ENCODE peak calls at places on chromosomes 4 and X, in six cellular contexts. M is mammary epithelial cell, T is IMR-90, Y is neuronal stem cell, U is GM23248, R is PC-3. I is an unnamed sample.
A peak's percentile ranks its signal among the peaks of the same experiment; 100 is the strongest.

GRCh38 chrX:108297290-108297689 is 140.9 kb downstream of the COL4A6 start:
- DNase-seq in M (no peak), T (no peak), Y (no peak), U (no peak), R (peak; percentile 16), I (no peak)

GRCh38 chr4:119746951-119747350 is 118.3 kb upstream of the PDE5A start:
- DNase-seq in T (peak; percentile 53), U (peak; percentile 88), Y (no peak), M (no peak), R (no peak), I (no peak)

GRCh38 chrX:2705036-2705435 is 13.9 kb downstream of the CD99 start:
- DNase-seq in U (peak; percentile 51), M (no peak), T (no peak), R (no peak), Y (no peak), I (no peak)

GRCh38 chr4:149522031-149522430 is 293.6 kb downstream of the IQCM start:
- DNase-seq in M (no peak), R (no peak), U (no peak), T (no peak), Y (no peak), I (no peak)

GRCh38 chr4:73872331-73873108 is 3.3 kb downstream of the CXCL1 start:
- DNase-seq in R (peak; percentile 35), T (no peak), Y (no peak), M (no peak), U (no peak), I (no peak)

GRCh38 chr4:182124359-182124758 is 118.8 kb upstream of the TENM3 start:
- DNase-seq in T (no peak), Y (no peak), R (no peak), M (peak; percentile 33), U (no peak), I (no peak)

GRCh38 chr4:56907489-56908205 is at the start of gene REST:
- DNase-seq in R (peak; percentile 79), M (peak; percentile 55), T (peak; percentile 52), Y (peak; percentile 83), U (peak; percentile 90), I (peak; percentile 93)

GRCh38 chr4:6199344-6199921 is 916 bp downstream of the JAKMIP1 start:
- DNase-seq in M (peak; percentile 17), U (no peak), T (no peak), R (no peak), Y (no peak), I (peak; percentile 18)

GRCh38 chr4:60948008-60948407 is 252.1 kb upstream of the ADGRL3 start:
- DNase-seq in T (peak; percentile 26), U (no peak), Y (no peak), M (peak; percentile 50), R (peak; percentile 74), I (no peak)

GRCh38 chr4:7398104-7398423 is 36.7 kb downstream of the PSAPL1 start:
- DNase-seq in T (peak; percentile 59), Y (no peak), U (no peak), M (peak; percentile 83), R (peak; percentile 61), I (peak; percentile 74)

GRCh38 chrX:57104406-57104805 is 16.9 kb downstream of the SPIN2B start:
- DNase-seq in Y (no peak), T (no peak), M (no peak), U (no peak), R (no peak), I (no peak)

GRCh38 chr4:168907119-168907698 is 102.8 kb downstream of the CBR4 start:
- DNase-seq in M (no peak), T (peak; percentile 43), Y (no peak), U (peak; percentile 40), R (no peak), I (no peak)

GRCh38 chr4:145076473-145076855 is 21.5 kb downstream of the ANAPC10 start:
- DNase-seq in T (peak; percentile 10), M (no peak), R (no peak), Y (no peak), U (no peak), I (no peak)

GRCh38 chr4:24657768-24658617 is 73.6 kb upstream of the DHX15 start:
- DNase-seq in U (peak; percentile 69), R (peak; percentile 94), M (peak; percentile 99), T (peak; percentile 52), Y (no peak), I (peak; percentile 25)

GRCh38 chrX:150546711-150547153 is 21.7 kb upstream of the MTM1 start:
- DNase-seq in R (no peak), M (no peak), U (peak; percentile 8), T (no peak), Y (no peak), I (peak; percentile 17)

GRCh38 chr4:5887361-5888221 is 5.3 kb downstream of the CRMP1 start:
- DNase-seq in R (no peak), T (no peak), U (no peak), M (no peak), Y (no peak), I (peak; percentile 49)

GRCh38 chrX:131734621-131735020 is 190.7 kb downstream of the OR13H1 start:
- DNase-seq in U (no peak), R (no peak), M (peak; percentile 36), Y (no peak), T (peak; percentile 81), I (no peak)

GRCh38 chrX:138711399-138712347 is at the start of gene FGF13:
- DNase-seq in T (no peak), Y (peak; percentile 48), M (no peak), U (peak; percentile 44), R (peak; percentile 34), I (peak; percentile 55)

GRCh38 chr4:38669233-38669632 is 5.2 kb downstream of the KLF3 start:
- DNase-seq in Y (no peak), M (no peak), U (peak; percentile 38), T (no peak), R (no peak), I (no peak)

GRCh38 chrX:16975233-16975632 is 28.8 kb downstream of the REPS2 start:
- DNase-seq in T (no peak), M (no peak), Y (no peak), U (no peak), R (no peak), I (no peak)

GRCh38 chr4:3227878-3228675 is 20.9 kb upstream of the MSANTD1 start:
- DNase-seq in T (peak; percentile 21), U (peak; percentile 32), M (no peak), Y (no peak), R (no peak), I (no peak)

GRCh38 chr4:127140306-127140705 is 492.5 kb upstream of the INTU start:
- DNase-seq in M (peak; percentile 20), U (peak; percentile 45), Y (no peak), T (peak; percentile 60), R (peak; percentile 41), I (no peak)

GRCh38 chr4:101958547-101958946 is 168.0 kb downstream of the BANK1 start:
- DNase-seq in Y (no peak), R (no peak), T (no peak), M (no peak), U (no peak), I (no peak)

GRCh38 chr4:63459329-63459728 is 949.9 kb downstream of the TECRL start:
- DNase-seq in U (no peak), T (no peak), R (no peak), M (no peak), Y (no peak), I (no peak)

DNA sequence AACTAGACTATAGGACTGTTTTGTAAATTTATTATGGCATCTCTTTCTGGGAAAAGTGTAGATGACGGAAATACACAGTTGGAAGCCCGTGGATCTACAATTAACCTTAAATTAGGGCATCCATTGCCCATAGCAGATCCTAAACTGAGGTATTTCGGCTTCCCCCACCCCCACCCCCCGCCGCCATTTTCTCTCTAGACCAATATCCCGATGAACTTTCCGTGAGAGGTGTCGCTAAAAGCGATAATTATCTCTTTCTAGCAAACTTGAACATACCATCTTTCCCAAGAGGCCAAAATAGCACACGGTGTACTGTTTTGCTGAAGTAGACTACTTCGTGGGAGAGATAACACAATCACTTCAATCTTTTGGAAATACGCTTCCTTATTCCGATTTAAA is 584 bp downstream of the KLHL15 start:
- DNase-seq in Y (no peak), T (no peak), M (no peak), U (peak; percentile 38), R (no peak), I (peak; percentile 41)
- H2AFZ ChIP-seq in Y (peak overlapping the region; percentile 63), T (no peak overlapping the region), M (peak overlapping the region; percentile 66), U (peak overlapping the region; percentile 76), R (peak overlapping the region; percentile 77), I (peak overlapping the region; percentile 55)

GRCh38 chr4:164948943-164949342 is 28.5 kb downstream of the TRIM61 start:
- DNase-seq in R (no peak), Y (no peak), M (no peak), T (no peak), U (no peak), I (no peak)

GRCh38 chr4:164937576-164938270 is 39.7 kb downstream of the TRIM61 start:
- DNase-seq in Y (no peak), U (peak; percentile 79), T (peak; percentile 18), R (no peak), M (no peak), I (peak; percentile 61)

GRCh38 chr4:164946810-164947209 is 30.6 kb downstream of the TRIM61 start:
- DNase-seq in M (no peak), U (no peak), R (no peak), T (no peak), Y (no peak), I (no peak)

GRCh38 chr4:164945146-164945545 is 32.3 kb downstream of the TRIM61 start:
- DNase-seq in T (no peak), Y (no peak), U (no peak), R (no peak), M (no peak), I (no peak)

DNA sequence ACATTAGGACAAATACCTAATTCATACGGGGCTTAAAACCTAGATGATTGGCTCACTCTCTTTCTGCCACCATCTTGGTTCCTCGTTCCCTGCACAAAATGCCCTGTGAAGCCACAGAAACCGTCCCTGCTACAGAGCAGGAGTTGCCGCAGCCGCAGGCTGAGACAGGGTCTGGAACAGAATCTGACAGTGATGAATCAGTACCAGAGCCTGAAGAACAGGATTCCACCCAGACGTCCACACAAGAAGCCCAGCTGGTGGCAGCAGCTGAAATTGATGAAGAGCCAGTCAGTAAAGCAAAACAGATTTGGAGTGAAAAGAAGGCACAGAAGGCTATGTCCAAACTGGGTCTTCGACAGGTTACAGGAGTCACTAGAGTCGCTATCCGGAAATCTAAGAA is 34.3 kb downstream of the TRIM61 start:
- DNase-seq in R (no peak), Y (no peak), M (no peak), U (no peak), T (no peak), I (no peak)
- H3K4me3 ChIP-seq in R (no peak overlapping the region), Y (no peak overlapping the region), M (no peak overlapping the region), U (no peak overlapping the region), T (no peak overlapping the region), I (no peak overlapping the region)

GRCh38 chr4:65392488-65392887 is 277.8 kb downstream of the EPHA5 start:
- DNase-seq in Y (no peak), U (no peak), R (peak; percentile 30), M (no peak), T (no peak), I (no peak)

GRCh38 chr4:65391814-65392213 is 278.5 kb downstream of the EPHA5 start:
- DNase-seq in M (no peak), Y (no peak), T (no peak), R (no peak), U (no peak), I (no peak)

GRCh38 chr4:65391382-65391781 is 278.9 kb downstream of the EPHA5 start:
- DNase-seq in Y (no peak), U (no peak), T (no peak), M (no peak), R (no peak), I (no peak)

GRCh38 chr4:65393078-65393477 is 277.2 kb downstream of the EPHA5 start:
- DNase-seq in R (no peak), T (no peak), M (no peak), U (no peak), Y (no peak), I (no peak)
- H2AFZ ChIP-seq in R (no peak overlapping the region), T (no peak overlapping the region), M (no peak overlapping the region), U (no peak overlapping the region), Y (no peak overlapping the region), I (no peak overlapping the region)

GRCh38 chr4:112147697-112148096 is 2.4 kb downstream of the FAM241A start:
- DNase-seq in R (no peak), U (peak; percentile 70), M (no peak), T (no peak), Y (no peak), I (no peak)
- H3K4me3 ChIP-seq in R (no peak overlapping the region), U (peak overlapping the region; percentile 100), M (no peak overlapping the region), T (no peak overlapping the region), Y (no peak overlapping the region), I (no peak overlapping the region)

I was measured in hepatocyte.